ENCODE peak calls at places on chromosomes 16 and 17, in ten cellular contexts. G is psoas muscle, Z is Panc1, M is iPS DF 6.9, S is Caco-2, L is cardiac muscle cell, A is kidney, F is heart left ventricle, O is tibial nerve, I is neural progenitor cell. U is an unnamed sample.

GRCh38 chr17:50196826-50197225 is 4.6 kb downstream of the COL1A1 start:
- DNase-seq in G (peak; percentile 59), Z (no peak), M (no peak), S (no peak), L (peak; percentile 62), A (no peak), F (no peak), O (no peak), I (no peak), U (no peak)

GRCh38 chr16:86437348-86437747 is 73.0 kb upstream of the FOXF1 start:
- DNase-seq in G (no peak), Z (no peak), M (no peak), S (no peak), L (no peak), A (no peak), F (no peak), O (no peak), I (no peak), U (no peak)

GRCh38 chr17:39863918-39864746 is at the start of gene IKZF3:
- DNase-seq in G (peak; percentile 66), Z (no peak), M (peak; percentile 39), S (peak; percentile 89), L (peak; percentile 35), A (peak; percentile 86), F (peak; percentile 51), O (no peak), I (peak; percentile 93), U (peak; percentile 71)

GRCh38 chr17:67534941-67535340 is 157.9 kb downstream of the PITPNC1 start:
- DNase-seq in G (no peak), Z (no peak), M (no peak), S (no peak), L (no peak), A (no peak), F (no peak), O (no peak), I (peak; percentile 22), U (no peak)

GRCh38 chr17:75625813-75626486 is 7.3 kb upstream of the SMIM5 start:
- DNase-seq in G (no peak), Z (no peak), M (no peak), S (no peak), L (peak; percentile 17), A (no peak), F (no peak), O (no peak), I (peak; percentile 78), U (peak; percentile 77)

GRCh38 chr16:58500329-58501241 is 642 bp downstream of the NDRG4 start:
- DNase-seq in G (peak; percentile 36), Z (no peak), M (no peak), S (no peak), L (no peak), A (peak; percentile 76), F (no peak), O (no peak), I (peak; percentile 52), U (no peak)

GRCh38 chr17:34990921-34991365 is 10.6 kb downstream of the LIG3 start:
- DNase-seq in G (no peak), Z (no peak), M (no peak), S (no peak), L (no peak), A (no peak), F (no peak), O (no peak), I (no peak), U (no peak)

GRCh38 chr16:1347962-1348361 is 3.7 kb downstream of the TSR3 start:
- DNase-seq in G (no peak), Z (no peak), M (no peak), S (no peak), L (no peak), A (no peak), F (no peak), O (no peak), I (no peak), U (no peak)

GRCh38 chr16:74455213-74455612 is 33.9 kb upstream of the CLEC18B start:
- DNase-seq in G (no peak), Z (no peak), M (no peak), S (no peak), L (peak; percentile 90), A (no peak), F (no peak), O (no peak), I (no peak), U (no peak)

GRCh38 chr16:80948886-80949502 is 57.7 kb downstream of the CMC2 start:
- DNase-seq in G (peak; percentile 77), Z (no peak), M (no peak), S (peak; percentile 58), L (peak; percentile 71), A (no peak), F (no peak), O (peak; percentile 30), I (peak; percentile 88), U (peak; percentile 82)

GRCh38 chr16:19095699-19096098 is 18.1 kb upstream of the ITPRIPL2 start:
- DNase-seq in G (no peak), Z (no peak), M (no peak), S (no peak), L (no peak), A (no peak), F (no peak), O (no peak), I (no peak), U (no peak)

GRCh38 chr17:44899074-44899782 is at the start of gene EFTUD2:
- DNase-seq in G (peak; percentile 98), Z (peak; percentile 69), M (no peak), S (peak; percentile 93), L (peak; percentile 93), A (peak; percentile 97), F (peak; percentile 95), O (peak; percentile 92), I (peak; percentile 95), U (peak; percentile 82)

GRCh38 chr16:84648595-84649510 is 542 bp downstream of the KLHL36 start:
- DNase-seq in G (peak; percentile 65), Z (no peak), M (no peak), S (no peak), L (peak; percentile 20), A (peak; percentile 88), F (peak; percentile 80), O (peak; percentile 21), I (peak; percentile 69), U (no peak)

GRCh38 chr16:25523183-25523582 is 168.6 kb upstream of the HS3ST4 start:
- DNase-seq in G (no peak), Z (no peak), M (peak; percentile 27), S (no peak), L (no peak), A (no peak), F (no peak), O (no peak), I (no peak), U (no peak)

GRCh38 chr17:73722163-73722562 is 77.9 kb upstream of the SDK2 start:
- DNase-seq in G (no peak), Z (no peak), M (no peak), S (no peak), L (no peak), A (no peak), F (no peak), O (no peak), I (no peak), U (no peak)

GRCh38 chr17:42184717-42185496 is at the start of gene HCRT:
- DNase-seq in G (no peak), Z (no peak), M (no peak), S (no peak), L (no peak), A (no peak), F (no peak), O (no peak), I (no peak), U (no peak)

GRCh38 chr17:71208111-71208704 is 912.6 kb upstream of the SOX9 start:
- DNase-seq in G (no peak), Z (no peak), M (no peak), S (no peak), L (peak; percentile 9), A (no peak), F (no peak), O (no peak), I (no peak), U (no peak)

GRCh38 chr17:16430650-16431049 is 15.3 kb downstream of the TRPV2 start:
- DNase-seq in G (no peak), Z (no peak), M (no peak), S (no peak), L (no peak), A (no peak), F (no peak), O (no peak), I (no peak), U (no peak)
- H3K9me3 ChIP-seq in G (no peaks in the 10 kb centered on the region), Z (no peaks in the 10 kb centered on the region), M (no peaks in the 10 kb centered on the region), S (no peaks in the 10 kb centered on the region), L (no peaks in the 10 kb centered on the region), A (no peaks in the 10 kb centered on the region), F (no peaks in the 10 kb centered on the region), O (no peaks in the 10 kb centered on the region), I (no peaks in the 10 kb centered on the region), U (no peaks in the 10 kb centered on the region)

DNA sequence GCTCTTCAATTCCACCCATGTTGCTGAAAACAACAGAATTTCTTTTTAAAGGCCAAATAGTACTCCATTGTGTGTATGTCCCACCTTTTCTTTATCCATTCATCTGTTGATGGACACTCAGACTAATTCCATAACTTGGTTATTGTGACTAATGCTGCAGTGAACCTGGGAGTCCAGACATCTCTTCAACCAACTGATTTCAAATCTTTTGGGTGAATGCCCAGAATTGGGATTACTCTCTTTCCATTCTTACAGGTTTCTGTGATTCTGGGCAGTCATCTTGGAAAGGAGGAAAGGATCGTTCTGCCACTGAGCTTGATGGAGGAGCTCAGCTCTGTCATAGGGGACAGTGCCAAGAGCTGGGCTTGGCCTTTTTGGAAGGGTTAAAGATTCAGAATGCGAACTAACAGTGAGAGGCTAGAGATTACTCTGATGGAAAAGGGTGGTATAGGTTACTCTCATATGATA is 48.1 kb downstream of the HIC1 start:
- DNase-seq in G (no peak), Z (no peak), M (no peak), S (no peak), L (peak; percentile 65), A (no peak), F (no peak), O (no peak), I (no peak), U (peak; percentile 46)
- H3K4me3 ChIP-seq in G (no peak overlapping the region), Z (no peak overlapping the region), M (no peak overlapping the region), S (no peak overlapping the region), L (no peak overlapping the region), A (no peak overlapping the region), F (no peak overlapping the region), O (no peak overlapping the region), I (no peak overlapping the region), U (no peak overlapping the region)

DNA sequence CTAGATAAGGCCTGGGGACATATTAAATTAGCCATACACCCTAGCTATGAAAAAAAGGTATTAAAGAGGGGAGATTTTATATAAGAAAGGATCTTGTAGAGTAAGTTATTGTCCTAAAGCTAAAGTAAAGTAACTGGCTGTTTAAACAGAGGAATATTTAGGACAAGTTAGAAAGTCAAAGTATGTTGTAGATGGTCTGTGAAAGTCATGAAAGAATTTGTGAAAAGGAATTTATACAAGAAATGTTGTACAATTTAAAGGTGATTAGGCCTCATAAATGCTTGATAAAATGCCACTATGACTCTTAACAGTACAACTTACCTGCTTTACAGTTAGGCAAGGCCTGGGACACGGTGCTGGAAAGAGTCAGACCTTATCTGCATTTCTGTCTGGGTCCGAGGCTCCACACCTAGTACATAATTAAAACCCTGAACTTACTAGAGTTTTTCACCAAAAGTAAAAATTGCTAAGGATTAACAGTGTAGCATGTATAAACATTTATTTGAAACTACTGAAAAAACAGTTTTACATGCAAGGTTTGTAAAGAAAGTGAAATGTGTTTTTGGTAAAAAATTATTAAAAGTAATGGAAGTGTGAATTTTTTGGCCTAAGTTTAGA is 445.3 kb upstream of the TOM1L1 start:
- DNase-seq in G (no peak), Z (no peak), M (no peak), S (no peak), L (no peak), A (no peak), F (no peak), O (no peak), I (no peak), U (no peak)
- H3K9me3 ChIP-seq in G (peaks cover 10% of the 10 kb centered on the region), Z (peaks cover 18% of the 10 kb centered on the region), M (no peaks in the 10 kb centered on the region), S (peaks cover 29% of the 10 kb centered on the region), L (peaks cover 14% of the 10 kb centered on the region), A (peaks cover 9% of the 10 kb centered on the region), F (no peaks in the 10 kb centered on the region), O (no peaks in the 10 kb centered on the region), I (peaks cover 30% of the 10 kb centered on the region), U (no peaks in the 10 kb centered on the region)

GRCh38 chr16:4505356-4506153 is 29.4 kb downstream of the HMOX2 start:
- DNase-seq in G (no peak), Z (no peak), M (no peak), S (no peak), L (no peak), A (no peak), F (no peak), O (no peak), I (no peak), U (no peak)
- H3K4me3 ChIP-seq in G (no peak overlapping the region), Z (no peak overlapping the region), M (no peak overlapping the region), S (no peak overlapping the region), L (no peak overlapping the region), A (no peak overlapping the region), F (no peak overlapping the region), O (no peak overlapping the region), I (no peak overlapping the region), U (no peak overlapping the region)

U was measured in HAP-1.